ENCODE peak calls at places on chromosomes 11 and 22, in nine cellular contexts. A, Q, E, H, W, D, N, L and F are unnamed samples. For H3K4me1, the result is how much of the 10 kb centered on the place peaks cover.

GRCh38 chr11:27456802-27457329 is 15.7 kb downstream of the LGR4 start:
- DNase-seq in A (no peak), Q (no peak), H (no peak), L (no peak), N (no peak), D (no peak), E (no peak), W (no peak), F (no peak)

GRCh38 chr22:17171016-17171312 is 11.9 kb upstream of the HDHD5 start:
- DNase-seq in E (no peak), Q (peak), N (no peak), A (no peak), D (no peak), W (no peak), H (no peak), L (no peak), F (no peak)

GRCh38 chr11:10181811-10182210 is 112.2 kb downstream of the SBF2 start:
- DNase-seq in Q (no peak), L (no peak), N (no peak), H (no peak), E (no peak), D (peak), A (no peak), W (no peak), F (no peak)

GRCh38 chr11:18768472-18768901 is 23.1 kb downstream of the PTPN5 start:
- DNase-seq in N (no peak), Q (no peak), E (no peak), W (no peak), L (peak), H (no peak), D (no peak), A (no peak), F (no peak)

GRCh38 chr22:22709719-22710445 is 65.5 kb downstream of the GGTLC2 start:
- DNase-seq in A (no peak), D (peak), W (no peak), N (no peak), E (no peak), H (no peak), Q (peak), L (no peak), F (no peak)

GRCh38 chr11:19380375-19380774 is 139.6 kb upstream of the E2F8 start:
- DNase-seq in H (no peak), Q (no peak), A (no peak), L (no peak), W (no peak), N (no peak), D (peak), E (no peak), F (peak)

GRCh38 chr11:122748968-122749687 is 89.2 kb upstream of the CRTAM start:
- DNase-seq in Q (no peak), D (no peak), A (peak), N (no peak), E (no peak), L (peak), W (no peak), H (no peak), F (peak)

GRCh38 chr11:29271616-29272015 is 745.2 kb downstream of the KCNA4 start:
- DNase-seq in E (no peak), L (no peak), D (no peak), H (no peak), Q (no peak), A (no peak), N (no peak), W (no peak), F (peak)

GRCh38 chr11:1198766-1199688 is 23.8 kb upstream of the MUC5B start:
- DNase-seq in E (no peak), Q (peak), W (peak), H (no peak), N (no peak), L (peak), A (no peak), D (no peak), F (no peak)

GRCh38 chr11:102408339-102408738 is 44.2 kb downstream of the TMEM123 start:
- DNase-seq in A (no peak), H (no peak), Q (no peak), L (no peak), N (no peak), W (no peak), E (no peak), D (no peak), F (no peak)

GRCh38 chr11:5597953-5598352 is 1.5 kb downstream of the TRIM6 start:
- DNase-seq in W (no peak), E (no peak), D (no peak), N (no peak), L (no peak), A (no peak), Q (no peak), H (no peak), F (no peak)

GRCh38 chr11:120212926-120213325 is 2.1 kb downstream of the OAF start:
- DNase-seq in A (no peak), D (no peak), W (no peak), H (no peak), Q (no peak), E (no peak), L (no peak), N (peak), F (no peak)

GRCh38 chr11:60264644-60265043 is 15.8 kb upstream of the MS4A4A start:
- DNase-seq in N (no peak), A (no peak), W (no peak), Q (no peak), L (no peak), D (no peak), E (no peak), H (no peak), F (no peak)

GRCh38 chr11:33478111-33478573 is 221.0 kb downstream of the HIPK3 start:
- DNase-seq in N (no peak), L (no peak), E (no peak), Q (peak), W (no peak), A (no peak), D (no peak), H (no peak), F (no peak)

GRCh38 chr11:44120169-44120568 is 24.7 kb downstream of the EXT2 start:
- DNase-seq in D (peak), E (peak), H (no peak), L (no peak), Q (no peak), A (peak), W (no peak), N (no peak), F (no peak)

GRCh38 chr11:48093323-48093722 is 113.0 kb downstream of the PTPRJ start:
- DNase-seq in A (no peak), D (no peak), L (no peak), H (no peak), Q (no peak), E (no peak), W (no peak), N (no peak), F (no peak)

GRCh38 chr11:4006946-4007680 is 87.5 kb upstream of the RRM1 start:
- DNase-seq in Q (no peak), L (no peak), D (no peak), E (no peak), A (no peak), N (no peak), H (no peak), W (no peak), F (no peak)

GRCh38 chr11:74397531-74398243 is 546 bp downstream of the PGM2L1 start:
- DNase-seq in N (peak), E (peak), A (no peak), Q (no peak), H (no peak), L (no peak), D (peak), W (no peak), F (no peak)

GRCh38 chr11:108115495-108116140 is 5.7 kb upstream of the ACAT1 start:
- DNase-seq in E (peak), D (peak), Q (peak), A (peak), N (peak), W (peak), H (peak), L (peak), F (no peak)

GRCh38 chr11:47725445-47726442 is 10.6 kb upstream of the AGBL2 start:
- DNase-seq in H (no peak), D (no peak), E (no peak), L (no peak), N (no peak), Q (no peak), W (no peak), A (no peak), F (no peak)

GRCh38 chr11:9739108-9739507 is 75.2 kb downstream of the SWAP70 start:
- DNase-seq in Q (no peak), D (no peak), L (no peak), N (no peak), E (no peak), A (no peak), H (no peak), W (no peak), F (no peak)

GRCh38 chr11:73203322-73203721 is 14.8 kb upstream of the P2RY2 start:
- DNase-seq in A (no peak), L (peak), E (no peak), N (no peak), D (no peak), H (no peak), Q (no peak), W (no peak), F (no peak)

GRCh38 chr11:111601979-111602864 is at the start of gene SIK2:
- DNase-seq in W (peak), D (peak), N (peak), A (peak), Q (peak), H (peak), E (peak), L (peak), F (peak)

GRCh38 chr11:100445231-100445735 is 241.8 kb upstream of the ARHGAP42 start:
- DNase-seq in E (no peak), A (peak), H (no peak), W (no peak), N (no peak), D (peak), L (no peak), Q (no peak), F (no peak)

GRCh38 chr22:42500164-42500835 is 19.3 kb downstream of the RRP7A start:
- DNase-seq in H (peak), L (peak), A (peak), D (peak), W (peak), N (peak), E (peak), Q (peak), F (peak)

GRCh38 chr22:46262449-46263207 is 515 bp downstream of the PKDREJ start:
- DNase-seq in E (peak), H (peak), L (peak), N (peak), A (peak), Q (peak), W (no peak), D (peak), F (no peak)

GRCh38 chr22:26658671-26659478 is 1.5 kb downstream of the MIAT start:
- DNase-seq in L (peak), Q (peak), N (peak), W (no peak), E (no peak), A (no peak), H (peak), D (peak), F (peak)

DNA sequence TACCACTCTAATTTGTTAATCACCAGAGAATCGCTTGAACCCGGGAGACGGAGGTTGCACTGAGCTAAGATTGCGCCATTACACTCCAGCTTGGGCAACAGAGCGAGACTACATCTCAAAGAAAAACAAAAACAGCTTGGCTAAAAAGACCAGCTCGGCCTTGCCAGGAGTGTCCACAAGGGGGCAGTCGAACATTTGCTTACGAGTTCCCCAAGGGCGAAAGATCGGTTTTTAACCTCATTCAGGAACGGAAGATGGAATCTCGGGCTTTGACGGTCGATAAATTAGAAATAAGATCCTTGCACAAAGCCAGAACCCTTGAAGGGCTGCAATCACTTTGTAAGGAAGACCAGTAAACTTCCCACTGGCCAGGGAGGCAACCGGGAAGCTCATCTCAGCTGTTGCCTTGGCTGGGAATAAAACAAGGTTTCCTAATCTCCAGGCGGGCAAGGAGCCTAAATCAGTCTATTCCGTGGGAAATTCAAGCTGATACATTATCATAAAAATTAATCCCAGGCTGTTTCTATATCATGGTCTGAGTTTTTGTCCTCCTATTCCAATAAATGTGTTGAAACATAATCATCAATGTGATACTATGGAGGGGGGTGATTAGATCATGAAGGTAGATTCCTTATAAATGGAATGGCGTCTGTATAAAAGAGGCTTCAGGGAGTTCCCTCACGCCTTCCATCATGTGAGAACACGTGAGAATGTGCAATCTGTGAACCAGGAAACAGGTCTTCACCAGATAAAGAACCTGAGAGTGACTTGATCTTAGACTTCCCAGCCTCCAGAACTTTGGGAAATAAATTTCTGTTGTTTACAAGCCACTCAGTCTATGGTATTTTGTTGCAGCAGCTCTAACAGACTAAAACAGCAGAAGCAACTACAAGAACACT is 14.9 kb upstream of the SLC29A2 start:
- DNase-seq in E (peak), D (peak), N (peak), W (peak), L (peak), H (peak), Q (peak), A (peak), F (peak)
- H3K27ac ChIP-seq in E (no peak), D (no peak), N (no peak), W (no peak), L (no peak), H (peak), Q (no peak), A (no peak), F (no peak)

DNA sequence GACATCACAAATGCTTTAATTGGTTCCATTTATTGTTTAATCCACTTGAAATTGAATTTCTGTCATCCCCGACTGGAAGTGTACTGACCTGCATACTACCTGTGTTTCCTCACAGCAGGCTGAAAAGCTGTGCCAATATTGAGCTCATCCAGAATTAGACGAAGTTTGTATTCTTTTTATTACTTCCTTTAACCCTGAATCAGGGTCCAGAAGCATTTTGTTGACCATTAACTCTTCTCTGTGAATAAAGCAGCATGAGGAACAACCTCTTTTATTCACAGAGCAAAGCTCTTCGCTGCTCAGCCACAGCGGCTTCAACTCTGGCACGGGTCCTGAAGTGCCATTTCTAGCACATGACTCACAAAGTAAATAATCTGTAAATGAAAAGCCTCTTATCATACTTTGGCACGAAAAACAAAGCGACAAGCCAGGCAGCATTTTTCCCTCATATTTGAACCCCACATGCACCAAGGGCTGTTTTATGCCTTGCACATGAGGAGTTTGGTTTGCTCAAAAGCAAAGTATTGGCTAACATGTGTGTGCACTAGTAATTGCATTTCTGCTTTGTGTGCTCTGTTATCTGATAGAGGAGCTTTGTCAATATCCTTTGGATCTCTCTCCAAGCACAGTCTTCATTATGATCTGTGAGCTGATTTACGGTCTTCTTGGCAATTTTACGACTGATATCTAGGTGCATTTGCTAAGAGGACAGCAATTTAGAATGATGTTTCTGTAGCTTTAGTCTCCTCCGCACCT is 33.0 kb upstream of the APOBEC3A start:
- DNase-seq in W (peak), E (peak), N (peak), D (no peak), L (peak), A (peak), Q (peak), H (peak), F (peak)
- H3K4me3 ChIP-seq in W (peak), E (no peak), N (no peak), D (no peak), L (no peak), A (peak), Q (no peak), H (peak), F (no peak)

GRCh38 chr11:31809857-31810778 is 1.0 kb downstream of the PAX6 start:
- DNase-seq in L (peak), Q (peak), D (peak), E (no peak), W (no peak), A (no peak), N (no peak), H (no peak), F (peak)
- H3K4me1 ChIP-seq in L (under half), Q (under half), D (under half), E (half or more), W (half or more), A (under half), N (under half), H (under half), F (under half)

GRCh38 chr11:83684071-83684470 is 397.9 kb upstream of the CCDC90B start:
- DNase-seq in E (no peak), D (peak), N (no peak), A (no peak), H (no peak), W (no peak), Q (no peak), L (no peak), F (no peak)
- H3K27ac ChIP-seq in E (no peak), D (no peak), N (no peak), A (no peak), H (no peak), W (no peak), Q (no peak), L (no peak), F (no peak)

GRCh38 chr11:69463892-69464620 is 17.4 kb upstream of the LINC01488 start:
- DNase-seq in W (no peak), A (no peak), D (no peak), E (no peak), L (no peak), H (no peak), N (no peak), Q (no peak), F (no peak)

GRCh38 chr11:69466039-69466438 is 15.4 kb upstream of the LINC01488 start:
- DNase-seq in H (no peak), L (no peak), D (no peak), A (no peak), N (no peak), Q (no peak), E (no peak), W (no peak), F (no peak)

GRCh38 chr11:69463181-69463891 is 18.1 kb upstream of the LINC01488 start:
- DNase-seq in H (no peak), D (peak), E (peak), Q (peak), A (no peak), W (no peak), N (no peak), L (peak), F (peak)

GRCh38 chr11:69465236-69466000 is 16.0 kb upstream of the LINC01488 start:
- DNase-seq in Q (peak), L (no peak), D (no peak), W (no peak), E (no peak), A (no peak), N (peak), H (no peak), F (no peak)

GRCh38 chr11:69464621-69464960 is 16.9 kb upstream of the LINC01488 start:
- DNase-seq in H (no peak), L (no peak), D (no peak), N (peak), A (no peak), Q (peak), W (no peak), E (no peak), F (no peak)
- H3K4me3 ChIP-seq in H (no peak), L (no peak), D (no peak), N (no peak), A (no peak), Q (no peak), W (no peak), E (no peak), F (no peak)

GRCh38 chr22:20046730-20047129 is 25.8 kb downstream of the TANGO2 start:
- DNase-seq in E (no peak), N (no peak), W (no peak), A (no peak), L (no peak), D (no peak), H (no peak), Q (no peak), F (no peak)

GRCh38 chr22:20043997-20044342 is 23.1 kb downstream of the TANGO2 start:
- DNase-seq in L (no peak), E (no peak), W (no peak), Q (no peak), H (no peak), A (no peak), N (no peak), D (no peak), F (no peak)

GRCh38 chr22:20044495-20045151 is 23.7 kb downstream of the TANGO2 start:
- DNase-seq in Q (no peak), W (no peak), L (no peak), A (no peak), H (no peak), N (no peak), D (no peak), E (no peak), F (no peak)

GRCh38 chr22:20040801-20041200 is 19.9 kb downstream of the TANGO2 start:
- DNase-seq in H (no peak), W (no peak), E (no peak), Q (no peak), A (no peak), N (no peak), D (no peak), L (no peak), F (no peak)

DNA sequence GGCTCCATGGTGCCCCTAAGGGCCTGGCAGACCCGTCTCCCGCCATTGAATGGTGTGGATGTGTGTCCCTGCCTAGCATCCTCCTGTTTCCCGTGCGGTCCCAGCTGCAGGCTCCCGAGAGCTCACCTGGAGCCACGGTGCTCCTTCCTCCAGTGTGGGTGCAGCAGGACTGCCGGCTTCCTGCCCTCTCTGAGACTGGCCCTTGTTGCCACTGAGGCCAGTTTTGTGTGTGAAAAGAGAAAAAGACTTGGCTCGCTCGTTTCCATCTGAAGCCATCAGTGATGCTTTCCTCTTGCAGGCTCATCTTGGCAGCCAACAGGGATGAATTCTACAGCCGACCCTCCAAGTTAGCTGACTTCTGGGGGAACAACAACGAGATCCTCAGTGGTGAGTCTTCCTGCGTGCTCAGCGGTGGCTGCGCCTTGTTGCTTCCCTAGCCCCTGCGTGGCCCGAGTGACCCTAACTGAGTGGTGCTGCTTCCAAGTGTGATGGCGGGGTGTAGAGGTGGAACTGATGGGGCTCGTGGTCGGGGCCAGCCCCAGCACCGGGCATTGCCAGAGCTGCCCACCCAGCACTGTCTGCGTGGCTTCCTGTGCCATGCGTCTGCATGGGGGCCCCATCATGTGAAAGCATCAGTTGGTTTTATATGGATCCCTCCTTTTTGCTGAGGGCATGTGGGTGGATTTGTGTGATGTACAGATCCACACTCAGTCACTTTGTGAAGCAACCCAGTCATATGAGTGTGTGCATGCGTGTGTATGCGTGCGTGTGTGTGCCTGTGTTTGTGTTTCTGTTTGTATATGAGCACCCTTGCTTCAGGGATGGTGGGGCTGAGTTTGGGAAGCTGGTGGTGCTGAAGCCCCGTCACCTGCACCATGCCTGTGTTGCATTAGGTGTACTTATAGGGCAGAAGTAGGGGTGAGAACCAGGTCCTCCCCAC is 22.4 kb downstream of the TANGO2 start:
- DNase-seq in N (no peak), Q (no peak), W (no peak), E (no peak), D (no peak), H (no peak), L (no peak), A (no peak), F (peak)
- H3K4me1 ChIP-seq in N (under half), Q (under half), W (under half), E (under half), D (under half), H (under half), L (under half), A (under half), F (under half)

GRCh38 chr22:29964777-29965176 is 81.8 kb downstream of the MTMR3 start:
- DNase-seq in A (no peak), D (no peak), Q (no peak), H (no peak), N (no peak), W (no peak), L (no peak), E (no peak), F (no peak)
- H3K27ac ChIP-seq in A (no peak), D (no peak), Q (no peak), H (no peak), N (no peak), W (no peak), L (no peak), E (no peak), F (no peak)